ENCODE peak calls at places on chromosome 9, in five cellular contexts. M is A549; J is upper lobe of right lung; V is mucosa of descending colon; Y is effector memory CD4-positive, alpha-beta T cell. B is an unnamed sample.

GRCh38 chr9:91978739-91979414 is 28.8 kb upstream of the ROR2 start:
- DNase-seq in M (peak), J (no peak), V (peak), Y (no peak), B (no peak)

GRCh38 chr9:133278161-133279131 is 3.4 kb upstream of the ABO start:
- DNase-seq in M (no peak), J (no peak), V (no peak), Y (no peak), B (no peak)

GRCh38 chr9:88983865-88984542 is 7.3 kb upstream of the S1PR3 start:
- DNase-seq in M (no peak), J (no peak), V (no peak), Y (no peak), B (no peak)

GRCh38 chr9:83933804-83934203 is 12.6 kb upstream of the KIF27 start:
- DNase-seq in M (no peak), J (peak), V (no peak), Y (no peak), B (no peak)

GRCh38 chr9:76592105-76593010 is 133.4 kb downstream of the GCNT1 start:
- DNase-seq in M (no peak), J (no peak), V (no peak), Y (no peak), B (no peak)

GRCh38 chr9:107739601-107740082 is 250.1 kb upstream of the KLF4 start:
- DNase-seq in M (no peak), J (peak), V (no peak), Y (no peak), B (no peak)

GRCh38 chr9:13330396-13331004 is 51.0 kb upstream of the MPDZ start:
- DNase-seq in M (no peak), J (no peak), V (no peak), Y (no peak), B (no peak)

GRCh38 chr9:85478847-85479246 is 262.9 kb downstream of the AGTPBP1 start:
- DNase-seq in M (no peak), J (no peak), V (no peak), Y (no peak), B (no peak)

GRCh38 chr9:112065781-112066606 is 109.1 kb downstream of the SUSD1 start:
- DNase-seq in M (no peak), J (peak), V (peak), Y (no peak), B (no peak)

GRCh38 chr9:77708416-77708815 is 60.3 kb upstream of the GNA14 start:
- DNase-seq in M (no peak), J (no peak), V (no peak), Y (no peak), B (no peak)

GRCh38 chr9:35673132-35673997 is at the start of gene CA9:
- DNase-seq in M (peak), J (no peak), V (no peak), Y (no peak), B (no peak)

GRCh38 chr9:70222354-70222753 is 36.4 kb upstream of the SMC5 start:
- DNase-seq in M (no peak), J (no peak), V (no peak), Y (no peak), B (no peak)

GRCh38 chr9:34375901-34376595 is 650 bp downstream of the MYORG start:
- DNase-seq in M (peak), J (peak), V (peak), Y (peak), B (no peak)

GRCh38 chr9:90813011-90813410 is 11.4 kb downstream of the SYK start:
- DNase-seq in M (no peak), J (no peak), V (no peak), Y (no peak), B (no peak)

GRCh38 chr9:32378993-32379729 is 5.3 kb upstream of the ACO1 start:
- DNase-seq in M (peak), J (no peak), V (peak), Y (peak), B (no peak)

GRCh38 chr9:137787376-137787775 is 90.2 kb upstream of the CACNA1B start:
- DNase-seq in M (no peak), J (peak), V (no peak), Y (no peak), B (no peak)

GRCh38 chr9:37835821-37836220 is 35.2 kb downstream of the DCAF10 start:
- DNase-seq in M (no peak), J (no peak), V (no peak), Y (no peak), B (no peak)

GRCh38 chr9:132151118-132151517 is 10.7 kb upstream of the NTNG2 start:
- DNase-seq in M (no peak), J (no peak), V (no peak), Y (no peak), B (no peak)

GRCh38 chr9:91908293-91908623 is 41.8 kb downstream of the ROR2 start:
- DNase-seq in M (no peak), J (no peak), V (no peak), Y (no peak), B (no peak)

GRCh38 chr9:78358329-78359051 is 61.6 kb downstream of the PSAT1 start:
- DNase-seq in M (no peak), J (no peak), V (no peak), Y (no peak), B (no peak)

GRCh38 chr9:135413086-135413375 is 66.6 kb upstream of the PPP1R26 start:
- DNase-seq in M (no peak), J (no peak), V (no peak), Y (no peak), B (no peak)

GRCh38 chr9:99019523-99020331 is 76.0 kb downstream of the COL15A1 start:
- DNase-seq in M (peak), J (no peak), V (no peak), Y (no peak), B (no peak)

GRCh38 chr9:12708562-12709298 is 15.5 kb downstream of the TYRP1 start:
- DNase-seq in M (no peak), J (no peak), V (no peak), Y (no peak), B (no peak)

GRCh38 chr9:136740971-136741884 is 1.5 kb downstream of the LCN10 start:
- DNase-seq in M (no peak), J (no peak), V (no peak), Y (no peak), B (no peak)

GRCh38 chr9:85114799-85115198 is 445.3 kb downstream of the NTRK2 start:
- DNase-seq in M (no peak), J (no peak), V (no peak), Y (no peak), B (no peak)

GRCh38 chr9:96020300-96020821 is 144.9 kb downstream of the ERCC6L2 start:
- DNase-seq in M (no peak), J (peak), V (no peak), Y (no peak), B (no peak)

GRCh38 chr9:127021664-127022337 is 100.6 kb downstream of the ANGPTL2 start:
- DNase-seq in M (no peak), J (no peak), V (peak), Y (no peak), B (no peak)

GRCh38 chr9:76624381-76625048 is 139.7 kb upstream of the PCA3 start:
- DNase-seq in M (no peak), J (no peak), V (no peak), Y (no peak), B (no peak)

GRCh38 chr9:135606885-135607259 is 32.5 kb downstream of the GLT6D1 start:
- DNase-seq in M (no peak), J (no peak), V (no peak), Y (no peak), B (no peak)

GRCh38 chr9:132511191-132511999 is 71.0 kb upstream of the BARHL1 start:
- DNase-seq in M (no peak), J (no peak), V (no peak), Y (no peak), B (no peak)

GRCh38 chr9:77598510-77598909 is 49.6 kb downstream of the GNA14 start:
- DNase-seq in M (no peak), J (no peak), V (peak), Y (no peak), B (no peak)

GRCh38 chr9:131334568-131335105 is 45.1 kb downstream of the PLPP7 start:
- DNase-seq in M (no peak), J (peak), V (no peak), Y (no peak), B (no peak)

GRCh38 chr9:124450241-124450924 is at the start of gene ADGRD2:
- DNase-seq in M (no peak), J (peak), V (no peak), Y (no peak), B (no peak)

GRCh38 chr9:133769511-133770075 is 31.4 kb upstream of the SARDH start:
- DNase-seq in M (no peak), J (peak), V (no peak), Y (no peak), B (no peak)

GRCh38 chr9:93669116-93669957 is 93.0 kb downstream of the PHF2 start:
- DNase-seq in M (no peak), J (peak), V (no peak), Y (no peak), B (no peak)

GRCh38 chr9:79012561-79012960 is 559.2 kb upstream of the TLE4 start:
- DNase-seq in M (no peak), J (no peak), V (no peak), Y (no peak), B (no peak)

GRCh38 chr9:105264380-105264779 is 19.9 kb downstream of the SLC44A1 start:
- DNase-seq in M (no peak), J (no peak), V (no peak), Y (no peak), B (no peak)

GRCh38 chr9:2087500-2088313 is 72.6 kb downstream of the SMARCA2 start:
- DNase-seq in M (peak), J (no peak), V (peak), Y (no peak), B (no peak)

GRCh38 chr9:128249914-128250838 is 25.6 kb downstream of the GOLGA2 start:
- DNase-seq in M (peak), J (peak), V (peak), Y (peak), B (peak)
- H3K4me3 ChIP-seq in M (no peak), J (peak), V (no peak), Y (peak), B (peak)

DNA sequence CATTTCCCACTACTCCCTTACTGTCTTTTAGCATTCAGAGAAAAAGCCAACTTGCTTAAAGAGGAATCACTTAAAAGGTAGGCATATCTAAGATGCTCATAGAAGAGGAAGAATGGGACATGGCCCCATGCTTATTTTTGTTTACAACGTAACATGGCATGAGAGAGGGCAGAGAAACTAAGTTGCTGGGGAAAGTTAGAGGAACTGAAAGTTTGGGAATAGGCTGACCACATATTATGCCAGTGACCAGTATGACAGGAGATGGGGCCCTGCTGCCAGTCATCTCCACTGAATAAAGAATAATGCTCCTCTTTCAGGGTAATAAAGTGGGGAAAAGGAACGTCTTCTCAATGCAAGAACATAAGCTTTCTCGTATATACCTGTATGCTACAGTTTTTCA is 1.9 kb downstream of the PLPP6 start:
- DNase-seq in M (no peak), J (no peak), V (no peak), Y (no peak), B (no peak)
- H3K4me3 ChIP-seq in M (peak), J (no peak), V (no peak), Y (peak), B (no peak)

GRCh38 chr9:125655074-125655633 is 51.9 kb downstream of the MAPKAP1 start:
- DNase-seq in M (no peak), J (no peak), V (no peak), Y (no peak), B (no peak)
- H3K4me3 ChIP-seq in M (no peak), J (no peak), V (no peak), Y (no peak), B (no peak)

DNA sequence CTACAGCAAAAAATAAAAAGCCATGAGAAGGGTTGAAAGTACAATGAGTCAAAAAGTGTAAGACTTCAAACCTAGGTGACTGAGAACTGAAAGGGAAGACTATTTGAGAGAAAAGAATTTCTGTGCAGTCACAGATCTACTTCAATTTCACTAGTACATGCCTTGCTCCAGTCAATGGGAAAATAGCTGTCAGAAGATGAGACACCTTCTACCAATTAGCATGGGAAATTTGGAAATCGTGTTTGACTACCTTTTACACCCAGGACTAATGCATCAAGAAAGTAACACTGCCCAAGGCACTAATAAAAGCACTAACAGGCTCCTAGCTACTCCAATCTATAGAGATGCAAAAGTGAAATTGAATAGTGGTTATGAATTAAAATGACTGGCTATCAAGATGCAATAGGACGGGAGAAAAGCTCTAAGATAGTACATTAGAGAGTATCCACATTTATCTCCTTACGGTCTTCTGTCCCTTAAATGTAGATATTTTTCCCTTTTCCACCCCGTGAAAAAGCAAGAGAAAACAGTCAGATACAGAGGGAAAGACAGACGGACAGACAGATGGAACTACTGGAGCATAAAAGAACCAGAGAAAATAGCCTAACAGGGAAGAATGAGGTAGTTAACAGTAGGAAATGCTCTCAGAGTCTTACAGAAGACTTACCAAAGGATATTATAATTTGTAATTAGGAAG is 15.2 kb downstream of the ERP44 start:
- DNase-seq in M (no peak), J (no peak), V (no peak), Y (no peak), B (no peak)
- H3K4me3 ChIP-seq in M (no peak), J (no peak), V (no peak), Y (no peak), B (no peak)

DNA sequence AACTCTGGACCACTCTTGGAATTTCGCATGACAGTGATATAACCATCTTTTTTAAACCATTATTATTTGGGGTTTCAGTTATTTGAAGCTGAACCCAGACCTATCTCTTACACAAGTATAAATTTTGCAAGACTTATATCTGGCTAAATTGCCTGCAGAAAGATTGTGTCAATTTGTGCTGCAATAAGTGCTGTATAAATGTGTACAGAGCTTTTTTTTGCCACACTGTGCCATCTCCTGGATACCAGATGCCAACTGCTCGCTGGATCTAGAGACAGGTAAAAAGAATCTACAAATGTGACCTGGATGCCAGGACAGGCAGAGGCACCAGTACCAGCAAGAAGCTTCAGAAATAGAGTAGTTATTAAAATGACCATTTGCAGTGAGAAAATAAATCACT is 25.9 kb upstream of the TTC39B start:
- DNase-seq in M (no peak), J (no peak), V (peak), Y (no peak), B (no peak)
- H3K4me3 ChIP-seq in M (no peak), J (no peak), V (no peak), Y (no peak), B (no peak)